ENCODE peak calls at places on chromosomes 3 and 15, in six cellular contexts. V is fibroblast of mammary gland; N is stimulated activated CD4-positive, alpha-beta T cell treated with anti-CD3 and anti-CD28 coated beads, Interleukin-1b, Interleukin-23, amount 100 ng/mL, for 4 hours; J is endothelial cell; K is tibial nerve; T is cerebellar cortex. L is an unnamed sample.

GRCh38 chr15:43524254-43524847 is 6.9 kb downstream of the MAP1A start:
- DNase-seq in V (no peak), N (no peak), J (no peak), K (no peak), T (no peak), L (no peak)

GRCh38 chr15:67148196-67148701 is 82.8 kb downstream of the SMAD3 start:
- DNase-seq in V (peak), N (no peak), J (no peak), K (no peak), T (no peak), L (no peak)

GRCh38 chr3:136142592-136142991 is 53.5 kb downstream of the MSL2 start:
- DNase-seq in V (peak), N (no peak), J (no peak), K (no peak), T (no peak), L (peak)

GRCh38 chr3:47612879-47613278 is 34.2 kb upstream of the CSPG5 start:
- DNase-seq in V (no peak), N (no peak), J (no peak), K (no peak), T (no peak), L (no peak)

GRCh38 chr3:29313074-29313473 is 32.2 kb downstream of the RBMS3 start:
- DNase-seq in V (peak), N (no peak), J (no peak), K (no peak), T (no peak), L (no peak)

GRCh38 chr3:139117136-139117675 is 72.5 kb upstream of the PRR23C start:
- DNase-seq in V (peak), N (no peak), J (no peak), K (no peak), T (no peak), L (no peak)

GRCh38 chr3:129596194-129597086 is 10.0 kb downstream of the PLXND1 start:
- DNase-seq in V (peak), N (no peak), J (no peak), K (peak), T (peak), L (no peak)

GRCh38 chr3:55690746-55691540 is 203.8 kb upstream of the WNT5A start:
- DNase-seq in V (no peak), N (no peak), J (no peak), K (no peak), T (peak), L (peak)

GRCh38 chr3:77038468-77038927 is 1.4 kb upstream of the ROBO2 start:
- DNase-seq in V (peak), N (no peak), J (peak), K (peak), T (peak), L (peak)

GRCh38 chr3:137035631-137036030 is 77.8 kb downstream of the IL20RB start:
- DNase-seq in V (peak), N (no peak), J (peak), K (no peak), T (peak), L (peak)

GRCh38 chr15:68365140-68365745 is 66.7 kb downstream of the ITGA11 start:
- DNase-seq in V (no peak), N (no peak), J (no peak), K (no peak), T (no peak), L (no peak)

GRCh38 chr15:40565333-40566238 is 744 bp upstream of the CCDC32 start:
- DNase-seq in V (no peak), N (no peak), J (no peak), K (no peak), T (no peak), L (no peak)

GRCh38 chr3:186589856-186590579 is 19.5 kb downstream of the DNAJB11 start:
- DNase-seq in V (peak), N (no peak), J (no peak), K (no peak), T (no peak), L (no peak)

GRCh38 chr3:154178172-154178571 is 57.0 kb downstream of the ARHGEF26 start:
- DNase-seq in V (peak), N (no peak), J (no peak), K (no peak), T (no peak), L (no peak)

GRCh38 chr3:157913052-157913451 is 193.2 kb downstream of the SHOX2 start:
- DNase-seq in V (peak), N (no peak), J (no peak), K (no peak), T (no peak), L (no peak)

GRCh38 chr3:139104062-139104461 is 59.4 kb upstream of the PRR23C start:
- DNase-seq in V (no peak), N (no peak), J (no peak), K (no peak), T (no peak), L (no peak)

L was measured in NT2/D1.